ENCODE peak calls at places on chromosomes 13 and 19, in seven cellular contexts. R, N, E, L, S, X and W are unnamed samples.

GRCh38 chr19:4622695-4623421 is 16.5 kb upstream of the TNFAIP8L1 start:
- DNase-seq in R (no peak), N (no peak), E (no peak), L (no peak), S (no peak), X (no peak), W (no peak)

GRCh38 chr13:91708558-91708957 is 310.1 kb downstream of the GPC5 start:
- DNase-seq in R (no peak), N (no peak), E (no peak), L (no peak), S (no peak), X (no peak), W (no peak)

GRCh38 chr13:35995136-35995535 is 136.0 kb downstream of the DCLK1 start:
- DNase-seq in R (no peak), N (no peak), E (no peak), L (no peak), S (no peak), X (peak; percentile 24), W (no peak)

GRCh38 chr13:81017525-81018152 is 676.7 kb upstream of the SPRY2 start:
- DNase-seq in R (peak; percentile 30), N (no peak), E (no peak), L (no peak), S (peak; percentile 59), X (peak; percentile 2), W (no peak)

GRCh38 chr19:28130066-28130511 is 1082.9 kb downstream of the UQCRFS1 start:
- DNase-seq in R (no peak), N (no peak), E (no peak), L (no peak), S (no peak), X (no peak), W (no peak)

GRCh38 chr19:53927745-53928144 is 18.7 kb downstream of the CACNG7 start:
- DNase-seq in R (peak; percentile 48), N (no peak), E (no peak), L (no peak), S (peak; percentile 54), X (peak; percentile 8), W (no peak)

GRCh38 chr19:9178901-9179300 is at the start of gene OR7D2:
- DNase-seq in R (no peak), N (no peak), E (no peak), L (no peak), S (no peak), X (no peak), W (no peak)

GRCh38 chr13:101949681-101950080 is 452.2 kb downstream of the FGF14 start:
- DNase-seq in R (no peak), N (no peak), E (no peak), L (no peak), S (no peak), X (no peak), W (no peak)

GRCh38 chr13:39013462-39013861 is 22.8 kb upstream of the STOML3 start:
- DNase-seq in R (no peak), N (no peak), E (no peak), L (no peak), S (no peak), X (no peak), W (no peak)

GRCh38 chr19:1630811-1631210 is 21.6 kb downstream of the TCF3 start:
- DNase-seq in R (no peak), N (no peak), E (no peak), L (no peak), S (no peak), X (no peak), W (no peak)

GRCh38 chr13:44609137-44609536 is 33.0 kb upstream of the TSC22D1 start:
- DNase-seq in R (no peak), N (no peak), E (no peak), L (no peak), S (no peak), X (no peak), W (no peak)

GRCh38 chr19:51799998-51800848 is 5.3 kb downstream of the FPR3 start:
- DNase-seq in R (no peak), N (no peak), E (no peak), L (peak; percentile 79), S (peak; percentile 6), X (no peak), W (peak; percentile 52)

GRCh38 chr19:19418548-19419260 is 13.2 kb downstream of the GATAD2A start:
- DNase-seq in R (no peak), N (no peak), E (no peak), L (no peak), S (peak; percentile 18), X (no peak), W (no peak)

GRCh38 chr13:39268398-39268797 is 230.1 kb downstream of the NHLRC3 start:
- DNase-seq in R (no peak), N (no peak), E (no peak), L (no peak), S (no peak), X (no peak), W (no peak)

GRCh38 chr19:3389876-3390361 is 23.5 kb downstream of the NFIC start:
- DNase-seq in R (no peak), N (no peak), E (peak; percentile 35), L (no peak), S (peak; percentile 37), X (no peak), W (no peak)

GRCh38 chr13:35512271-35512920 is 35.9 kb upstream of the MAB21L1 start:
- DNase-seq in R (peak; percentile 95), N (no peak), E (no peak), L (peak; percentile 54), S (peak; percentile 97), X (peak; percentile 91), W (no peak)

GRCh38 chr13:37241786-37242185 is 136.3 kb upstream of the CSNK1A1L start:
- DNase-seq in R (no peak), N (no peak), E (no peak), L (no peak), S (peak; percentile 35), X (no peak), W (no peak)

DNA sequence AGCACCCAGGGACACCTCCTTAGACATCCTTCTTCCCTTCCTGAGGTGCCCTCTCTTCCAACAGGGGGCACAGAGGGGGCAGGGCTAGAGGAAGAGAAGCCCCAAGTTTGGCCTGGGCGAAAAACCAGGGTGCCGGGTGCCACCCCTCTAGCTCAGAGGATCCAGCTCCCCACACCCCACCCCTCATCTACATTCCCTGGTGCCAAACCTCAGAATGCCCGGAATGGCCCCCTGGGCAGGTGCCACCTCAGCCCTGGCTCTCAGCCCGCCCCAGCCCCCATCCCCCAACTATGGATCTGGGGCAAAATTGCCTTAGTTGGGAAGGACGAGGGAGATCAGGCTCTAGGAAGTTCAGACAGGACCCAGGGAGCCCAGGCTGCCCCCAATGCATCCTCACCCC is 2.0 kb downstream of the CNN1 start:
- DNase-seq in R (no peak), N (no peak), E (no peak), L (peak; percentile 29), S (no peak), X (no peak), W (no peak)
- TF ChIP-seq CTCF in R (no peak), N (no peak), E (no peak), L (no peak), S (no peak), X (no peak), W (no peak)

GRCh38 chr19:32631381-32631780 is 43.6 kb downstream of the ANKRD27 start:
- DNase-seq in R (no peak), N (no peak), E (no peak), L (no peak), S (no peak), X (no peak), W (no peak)

GRCh38 chr19:32624410-32624809 is 43.4 kb downstream of the PDCD5 start:
- DNase-seq in R (no peak), N (no peak), E (no peak), L (no peak), S (no peak), X (no peak), W (no peak)

GRCh38 chr19:32626969-32627368 is 46.0 kb downstream of the PDCD5 start:
- DNase-seq in R (no peak), N (no peak), E (no peak), L (no peak), S (no peak), X (no peak), W (no peak)

GRCh38 chr19:32627714-32628253 is 46.8 kb downstream of the PDCD5 start:
- DNase-seq in R (no peak), N (no peak), E (no peak), L (no peak), S (no peak), X (no peak), W (no peak)

DNA sequence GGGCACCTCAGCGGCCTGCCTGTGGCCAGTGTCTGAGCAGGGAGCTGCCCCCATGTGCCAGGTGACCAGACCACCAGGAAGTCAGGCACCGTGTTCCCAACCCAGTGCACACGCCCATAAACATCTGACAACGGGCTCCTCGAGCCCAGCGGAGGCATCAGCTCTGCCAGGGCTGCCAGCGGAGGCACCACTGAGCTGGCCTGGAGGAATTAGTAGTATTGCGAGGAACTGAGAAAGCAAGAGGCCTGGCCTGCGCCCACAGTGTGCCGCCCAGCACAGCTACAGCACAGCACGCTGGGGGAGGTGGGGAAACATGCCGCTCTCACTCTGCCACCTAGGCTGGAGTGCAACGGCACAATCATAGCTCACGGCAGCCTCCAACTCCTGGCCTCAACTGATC is 44.6 kb downstream of the ANKRD27 start:
- DNase-seq in R (no peak), N (no peak), E (no peak), L (no peak), S (no peak), X (no peak), W (no peak)
- TF ChIP-seq CTCF in R (peak; percentile 24), N (no peak), E (no peak), L (no peak), S (no peak), X (no peak), W (no peak)

DNA sequence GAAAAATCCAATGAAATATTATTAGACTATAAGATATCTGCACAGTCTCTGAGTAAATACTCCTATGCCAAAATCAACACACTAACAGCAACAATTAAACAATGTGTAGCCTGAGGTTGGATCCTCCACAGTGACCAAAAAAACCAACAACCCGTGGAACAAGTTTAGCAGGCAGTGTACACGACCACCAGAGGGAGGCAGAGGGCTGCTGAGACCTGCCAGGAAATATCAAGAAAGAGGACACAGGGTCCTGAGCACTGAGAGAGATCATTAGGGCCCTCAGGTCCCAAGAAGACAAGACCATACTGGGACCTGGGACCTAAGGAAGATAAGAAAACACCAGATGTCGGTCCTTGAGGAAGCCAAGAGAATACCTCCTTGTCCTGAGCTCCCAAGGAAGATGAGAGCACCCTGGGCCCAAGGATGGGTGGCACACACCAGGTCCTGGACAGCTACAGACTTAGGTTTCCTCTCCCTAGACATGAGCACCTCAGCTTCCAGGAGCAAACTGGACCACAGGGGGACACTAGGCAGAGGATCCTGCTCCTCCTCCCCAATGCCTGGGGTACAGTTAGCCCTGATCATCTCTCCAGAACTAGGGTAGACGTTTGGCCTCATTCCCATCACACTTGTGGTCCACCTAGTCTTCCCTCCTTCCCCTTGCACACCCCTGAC is 822 bp upstream of the ZNF274 start:
- DNase-seq in R (peak; percentile 1), N (no peak), E (peak; percentile 27), L (no peak), S (no peak), X (no peak), W (no peak)
- TF ChIP-seq CTCF in R (peak; percentile 76), N (peak; percentile 49), E (no peak), L (no peak), S (peak; percentile 51), X (peak; percentile 44), W (no peak)

DNA sequence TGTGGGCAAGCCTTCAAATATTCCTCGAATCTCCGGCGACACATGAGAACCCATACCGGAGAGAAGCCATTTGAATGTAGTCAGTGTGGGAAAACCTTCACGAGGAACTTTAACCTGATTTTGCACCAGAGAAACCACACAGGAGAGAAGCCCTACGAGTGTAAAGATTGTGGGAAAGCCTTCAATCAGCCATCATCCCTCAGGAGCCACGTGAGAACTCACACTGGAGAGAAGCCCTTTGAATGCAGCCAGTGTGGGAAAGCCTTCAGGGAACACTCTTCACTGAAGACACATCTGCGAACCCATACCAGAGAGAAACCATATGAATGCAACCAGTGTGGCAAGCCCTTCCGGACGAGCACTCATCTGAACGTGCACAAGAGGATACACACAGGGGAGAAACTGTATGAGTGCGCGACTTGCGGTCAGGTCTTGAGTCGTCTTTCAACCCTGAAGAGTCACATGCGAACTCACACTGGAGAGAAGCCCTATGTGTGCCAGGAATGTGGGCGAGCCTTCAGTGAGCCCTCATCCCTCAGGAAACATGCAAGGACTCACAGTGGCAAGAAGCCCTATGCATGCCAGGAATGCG is 28.8 kb downstream of the ZNF333 start:
- DNase-seq in R (peak; percentile 0), N (no peak), E (no peak), L (no peak), S (peak; percentile 3), X (no peak), W (no peak)
- TF ChIP-seq CTCF in R (no peak), N (no peak), E (no peak), L (no peak), S (no peak), X (no peak), W (no peak)